ENCODE peak calls at places on chromosomes 7 and 10, in ten cellular contexts. One of them, this sample, is unnamed.

GRCh38 chr10:97704341-97704740 is 9.2 kb upstream of the MARVELD1 start:
- DNase-seq in body of pancreas: no peak
- DNase-seq in colonic mucosa: no peak
- DNase-seq in cardiac fibroblast: no peak
- DNase-seq in brain microvascular endothelial cell: no peak
- DNase-seq in astrocyte of the spinal cord: no peak
- DNase-seq in lower lobe of right lung: no peak
- DNase-seq in CD4-positive, alpha-beta memory T cell: no peak
- DNase-seq in epithelial cell of esophagus: no peak
- DNase-seq in tibial artery: no peak
- DNase-seq in this sample: no peak

GRCh38 chr10:93313798-93314197 is 168.3 kb downstream of the MYOF start:
- DNase-seq in brain microvascular endothelial cell: peak; percentile 16
- DNase-seq in cardiac fibroblast: peak; percentile 38
- DNase-seq in colonic mucosa: no peak
- DNase-seq in CD4-positive, alpha-beta memory T cell: no peak
- DNase-seq in body of pancreas: no peak
- DNase-seq in tibial artery: no peak
- DNase-seq in epithelial cell of esophagus: no peak
- DNase-seq in lower lobe of right lung: no peak
- DNase-seq in astrocyte of the spinal cord: peak; percentile 37
- DNase-seq in this sample: no peak

GRCh38 chr10:132180736-132181135 is 6.0 kb upstream of the DPYSL4 start:
- DNase-seq in lower lobe of right lung: no peak
- DNase-seq in astrocyte of the spinal cord: no peak
- DNase-seq in epithelial cell of esophagus: no peak
- DNase-seq in body of pancreas: no peak
- DNase-seq in cardiac fibroblast: no peak
- DNase-seq in colonic mucosa: no peak
- DNase-seq in CD4-positive, alpha-beta memory T cell: no peak
- DNase-seq in tibial artery: no peak
- DNase-seq in brain microvascular endothelial cell: no peak
- DNase-seq in this sample: no peak

GRCh38 chr7:17311952-17312351 is 13.5 kb downstream of the AHR start:
- DNase-seq in brain microvascular endothelial cell: no peak
- DNase-seq in astrocyte of the spinal cord: no peak
- DNase-seq in CD4-positive, alpha-beta memory T cell: no peak
- DNase-seq in lower lobe of right lung: no peak
- DNase-seq in tibial artery: no peak
- DNase-seq in colonic mucosa: no peak
- DNase-seq in cardiac fibroblast: no peak
- DNase-seq in body of pancreas: no peak
- DNase-seq in epithelial cell of esophagus: no peak
- DNase-seq in this sample: no peak

GRCh38 chr10:54800677-54801480 is at the start of gene PCDH15:
- DNase-seq in tibial artery: no peak
- DNase-seq in colonic mucosa: no peak
- DNase-seq in cardiac fibroblast: no peak
- DNase-seq in lower lobe of right lung: no peak
- DNase-seq in body of pancreas: peak; percentile 12
- DNase-seq in CD4-positive, alpha-beta memory T cell: no peak
- DNase-seq in brain microvascular endothelial cell: no peak
- DNase-seq in astrocyte of the spinal cord: peak; percentile 35
- DNase-seq in epithelial cell of esophagus: peak; percentile 63
- DNase-seq in this sample: peak; percentile 31

GRCh38 chr10:73113543-73113942 is 3.3 kb downstream of the NUDT13 start:
- DNase-seq in CD4-positive, alpha-beta memory T cell: no peak
- DNase-seq in epithelial cell of esophagus: peak; percentile 40
- DNase-seq in body of pancreas: no peak
- DNase-seq in cardiac fibroblast: peak; percentile 60
- DNase-seq in brain microvascular endothelial cell: no peak
- DNase-seq in lower lobe of right lung: no peak
- DNase-seq in colonic mucosa: no peak
- DNase-seq in tibial artery: no peak
- DNase-seq in astrocyte of the spinal cord: no peak
- DNase-seq in this sample: peak; percentile 68

GRCh38 chr7:15140431-15140830 is 237.9 kb upstream of the DGKB start:
- DNase-seq in cardiac fibroblast: no peak
- DNase-seq in CD4-positive, alpha-beta memory T cell: no peak
- DNase-seq in tibial artery: no peak
- DNase-seq in brain microvascular endothelial cell: no peak
- DNase-seq in body of pancreas: no peak
- DNase-seq in astrocyte of the spinal cord: no peak
- DNase-seq in lower lobe of right lung: no peak
- DNase-seq in colonic mucosa: no peak
- DNase-seq in epithelial cell of esophagus: no peak
- DNase-seq in this sample: no peak

GRCh38 chr7:155860840-155861479 is 48.7 kb upstream of the SHH start:
- DNase-seq in tibial artery: peak; percentile 63
- DNase-seq in colonic mucosa: peak; percentile 39
- DNase-seq in CD4-positive, alpha-beta memory T cell: no peak
- DNase-seq in body of pancreas: peak; percentile 57
- DNase-seq in astrocyte of the spinal cord: peak; percentile 52
- DNase-seq in brain microvascular endothelial cell: no peak
- DNase-seq in epithelial cell of esophagus: peak; percentile 67
- DNase-seq in lower lobe of right lung: peak; percentile 86
- DNase-seq in cardiac fibroblast: peak; percentile 49
- DNase-seq in this sample: peak; percentile 65

GRCh38 chr7:1357601-1358271 is 101.5 kb downstream of the MICALL2 start:
- DNase-seq in brain microvascular endothelial cell: no peak
- DNase-seq in CD4-positive, alpha-beta memory T cell: no peak
- DNase-seq in colonic mucosa: no peak
- DNase-seq in epithelial cell of esophagus: no peak
- DNase-seq in lower lobe of right lung: peak; percentile 32
- DNase-seq in body of pancreas: no peak
- DNase-seq in astrocyte of the spinal cord: no peak
- DNase-seq in cardiac fibroblast: no peak
- DNase-seq in tibial artery: no peak
- DNase-seq in this sample: no peak

GRCh38 chr10:35555962-35556930 is 48.9 kb upstream of the GJD4 start:
- DNase-seq in tibial artery: no peak
- DNase-seq in body of pancreas: no peak
- DNase-seq in brain microvascular endothelial cell: no peak
- DNase-seq in colonic mucosa: no peak
- DNase-seq in CD4-positive, alpha-beta memory T cell: no peak
- DNase-seq in astrocyte of the spinal cord: no peak
- DNase-seq in lower lobe of right lung: no peak
- DNase-seq in cardiac fibroblast: no peak
- DNase-seq in epithelial cell of esophagus: peak; percentile 22
- DNase-seq in this sample: no peak

GRCh38 chr10:89312973-89313372 is 11.1 kb downstream of the IFIT2 start:
- DNase-seq in CD4-positive, alpha-beta memory T cell: no peak
- DNase-seq in colonic mucosa: no peak
- DNase-seq in astrocyte of the spinal cord: no peak
- DNase-seq in cardiac fibroblast: no peak
- DNase-seq in tibial artery: no peak
- DNase-seq in lower lobe of right lung: no peak
- DNase-seq in brain microvascular endothelial cell: no peak
- DNase-seq in body of pancreas: no peak
- DNase-seq in epithelial cell of esophagus: peak; percentile 25
- DNase-seq in this sample: no peak
- H3K4me3 ChIP-seq in CD4-positive, alpha-beta memory T cell: no peak overlapping the region
- H3K4me3 ChIP-seq in colonic mucosa: no peak overlapping the region
- H3K4me3 ChIP-seq in astrocyte of the spinal cord: no peak overlapping the region
- H3K4me3 ChIP-seq in cardiac fibroblast: no peak overlapping the region
- H3K4me3 ChIP-seq in tibial artery: no peak overlapping the region
- H3K4me3 ChIP-seq in lower lobe of right lung: no peak overlapping the region
- H3K4me3 ChIP-seq in brain microvascular endothelial cell: no peak overlapping the region
- H3K4me3 ChIP-seq in body of pancreas: no peak overlapping the region
- H3K4me3 ChIP-seq in epithelial cell of esophagus: no peak overlapping the region
- H3K4me3 ChIP-seq in this sample: no peak overlapping the region

GRCh38 chr10:11261143-11261542 is 243.5 kb downstream of the CELF2 start:
- DNase-seq in astrocyte of the spinal cord: no peak
- DNase-seq in body of pancreas: no peak
- DNase-seq in brain microvascular endothelial cell: no peak
- DNase-seq in lower lobe of right lung: no peak
- DNase-seq in tibial artery: no peak
- DNase-seq in colonic mucosa: no peak
- DNase-seq in cardiac fibroblast: no peak
- DNase-seq in epithelial cell of esophagus: no peak
- DNase-seq in CD4-positive, alpha-beta memory T cell: no peak
- DNase-seq in this sample: no peak

GRCh38 chr10:11263039-11263345 is 245.3 kb downstream of the CELF2 start:
- DNase-seq in tibial artery: no peak
- DNase-seq in CD4-positive, alpha-beta memory T cell: no peak
- DNase-seq in brain microvascular endothelial cell: no peak
- DNase-seq in colonic mucosa: no peak
- DNase-seq in cardiac fibroblast: no peak
- DNase-seq in epithelial cell of esophagus: no peak
- DNase-seq in astrocyte of the spinal cord: no peak
- DNase-seq in body of pancreas: no peak
- DNase-seq in lower lobe of right lung: no peak
- DNase-seq in this sample: no peak

GRCh38 chr10:11263767-11264166 is 246.1 kb downstream of the CELF2 start:
- DNase-seq in cardiac fibroblast: no peak
- DNase-seq in astrocyte of the spinal cord: no peak
- DNase-seq in epithelial cell of esophagus: no peak
- DNase-seq in lower lobe of right lung: no peak
- DNase-seq in body of pancreas: no peak
- DNase-seq in brain microvascular endothelial cell: no peak
- DNase-seq in tibial artery: no peak
- DNase-seq in colonic mucosa: no peak
- DNase-seq in CD4-positive, alpha-beta memory T cell: no peak
- DNase-seq in this sample: no peak

GRCh38 chr10:11261687-11262086 is 244.0 kb downstream of the CELF2 start:
- DNase-seq in body of pancreas: peak; percentile 67
- DNase-seq in tibial artery: no peak
- DNase-seq in epithelial cell of esophagus: no peak
- DNase-seq in cardiac fibroblast: no peak
- DNase-seq in CD4-positive, alpha-beta memory T cell: no peak
- DNase-seq in astrocyte of the spinal cord: no peak
- DNase-seq in lower lobe of right lung: no peak
- DNase-seq in brain microvascular endothelial cell: no peak
- DNase-seq in colonic mucosa: no peak
- DNase-seq in this sample: no peak

GRCh38 chr10:11262210-11263038 is 244.8 kb downstream of the CELF2 start:
- DNase-seq in epithelial cell of esophagus: no peak
- DNase-seq in brain microvascular endothelial cell: no peak
- DNase-seq in cardiac fibroblast: no peak
- DNase-seq in lower lobe of right lung: no peak
- DNase-seq in CD4-positive, alpha-beta memory T cell: no peak
- DNase-seq in body of pancreas: no peak
- DNase-seq in colonic mucosa: no peak
- DNase-seq in astrocyte of the spinal cord: no peak
- DNase-seq in tibial artery: no peak
- DNase-seq in this sample: no peak
- H3K4me3 ChIP-seq in epithelial cell of esophagus: no peak overlapping the region
- H3K4me3 ChIP-seq in brain microvascular endothelial cell: no peak overlapping the region
- H3K4me3 ChIP-seq in cardiac fibroblast: no peak overlapping the region
- H3K4me3 ChIP-seq in lower lobe of right lung: no peak overlapping the region
- H3K4me3 ChIP-seq in CD4-positive, alpha-beta memory T cell: no peak overlapping the region
- H3K4me3 ChIP-seq in body of pancreas: no peak overlapping the region
- H3K4me3 ChIP-seq in colonic mucosa: no peak overlapping the region
- H3K4me3 ChIP-seq in astrocyte of the spinal cord: no peak overlapping the region
- H3K4me3 ChIP-seq in tibial artery: no peak overlapping the region
- H3K4me3 ChIP-seq in this sample: no peak overlapping the region

DNA sequence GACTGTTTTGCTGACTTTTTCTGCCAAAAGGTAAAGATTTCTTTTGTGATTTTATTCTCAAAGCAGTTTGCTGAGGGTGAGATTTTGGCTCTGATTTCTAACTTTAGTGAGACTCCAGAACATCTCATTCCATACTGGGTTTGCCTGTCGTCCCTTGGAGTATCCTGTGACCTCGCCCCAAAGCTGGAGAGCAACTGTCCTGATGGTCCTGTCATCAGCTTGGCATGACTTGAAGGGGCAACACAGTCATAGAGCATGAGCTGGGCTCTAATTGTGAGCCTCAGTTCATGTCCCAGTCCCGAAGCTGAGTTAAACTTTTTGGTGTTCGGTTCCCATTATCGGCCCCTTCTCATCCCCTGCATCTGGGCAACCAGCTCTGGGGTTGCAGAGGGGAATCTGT is 23.4 kb downstream of the C10orf90 start:
- DNase-seq in brain microvascular endothelial cell: no peak
- DNase-seq in colonic mucosa: no peak
- DNase-seq in cardiac fibroblast: no peak
- DNase-seq in epithelial cell of esophagus: no peak
- DNase-seq in lower lobe of right lung: no peak
- DNase-seq in astrocyte of the spinal cord: no peak
- DNase-seq in tibial artery: no peak
- DNase-seq in body of pancreas: no peak
- DNase-seq in CD4-positive, alpha-beta memory T cell: no peak
- DNase-seq in this sample: no peak
- H3K4me3 ChIP-seq in brain microvascular endothelial cell: no peak overlapping the region
- H3K4me3 ChIP-seq in colonic mucosa: no peak overlapping the region
- H3K4me3 ChIP-seq in cardiac fibroblast: no peak overlapping the region
- H3K4me3 ChIP-seq in epithelial cell of esophagus: no peak overlapping the region
- H3K4me3 ChIP-seq in lower lobe of right lung: no peak overlapping the region
- H3K4me3 ChIP-seq in astrocyte of the spinal cord: no peak overlapping the region
- H3K4me3 ChIP-seq in tibial artery: no peak overlapping the region
- H3K4me3 ChIP-seq in body of pancreas: no peak overlapping the region
- H3K4me3 ChIP-seq in CD4-positive, alpha-beta memory T cell: no peak overlapping the region
- H3K4me3 ChIP-seq in this sample: no peak overlapping the region

DNA sequence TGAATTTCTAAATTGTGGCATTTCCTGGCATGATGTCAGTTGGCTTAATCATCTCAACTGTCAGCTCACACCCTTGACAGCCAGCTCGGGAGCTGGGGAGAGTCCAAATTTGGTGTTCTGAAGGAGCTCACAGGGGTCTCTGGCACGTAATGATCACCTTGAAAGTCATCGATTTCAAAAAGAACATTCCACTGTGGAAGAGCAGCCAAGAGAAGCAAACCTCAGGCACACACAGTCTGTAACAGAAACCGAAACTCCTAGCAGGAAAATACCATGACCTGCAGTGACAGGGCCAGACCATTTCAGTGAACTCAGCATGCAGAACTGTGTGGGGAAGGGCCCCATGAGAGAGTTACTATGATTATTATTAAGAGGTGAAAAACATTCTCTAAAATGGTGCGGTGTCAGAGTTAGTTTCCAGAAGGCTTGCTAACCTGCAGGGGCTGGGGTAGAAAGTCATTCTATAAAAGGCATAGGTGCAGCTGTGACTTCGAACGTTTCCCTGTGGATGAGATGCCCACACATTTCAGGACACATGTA is 26.4 kb upstream of the KLF6 start:
- DNase-seq in epithelial cell of esophagus: peak; percentile 97
- DNase-seq in CD4-positive, alpha-beta memory T cell: peak; percentile 66
- DNase-seq in colonic mucosa: no peak
- DNase-seq in brain microvascular endothelial cell: peak; percentile 80
- DNase-seq in tibial artery: no peak
- DNase-seq in lower lobe of right lung: no peak
- DNase-seq in astrocyte of the spinal cord: peak; percentile 93
- DNase-seq in body of pancreas: peak; percentile 62
- DNase-seq in cardiac fibroblast: peak; percentile 90
- DNase-seq in this sample: peak; percentile 89
- H3K4me3 ChIP-seq in epithelial cell of esophagus: no peak overlapping the region
- H3K4me3 ChIP-seq in CD4-positive, alpha-beta memory T cell: peak overlapping the region; percentile 1
- H3K4me3 ChIP-seq in colonic mucosa: no peak overlapping the region
- H3K4me3 ChIP-seq in brain microvascular endothelial cell: no peak overlapping the region
- H3K4me3 ChIP-seq in tibial artery: no peak overlapping the region
- H3K4me3 ChIP-seq in lower lobe of right lung: peak overlapping the region; percentile 19
- H3K4me3 ChIP-seq in astrocyte of the spinal cord: no peak overlapping the region
- H3K4me3 ChIP-seq in body of pancreas: no peak overlapping the region
- H3K4me3 ChIP-seq in cardiac fibroblast: no peak overlapping the region
- H3K4me3 ChIP-seq in this sample: no peak overlapping the region

DNA sequence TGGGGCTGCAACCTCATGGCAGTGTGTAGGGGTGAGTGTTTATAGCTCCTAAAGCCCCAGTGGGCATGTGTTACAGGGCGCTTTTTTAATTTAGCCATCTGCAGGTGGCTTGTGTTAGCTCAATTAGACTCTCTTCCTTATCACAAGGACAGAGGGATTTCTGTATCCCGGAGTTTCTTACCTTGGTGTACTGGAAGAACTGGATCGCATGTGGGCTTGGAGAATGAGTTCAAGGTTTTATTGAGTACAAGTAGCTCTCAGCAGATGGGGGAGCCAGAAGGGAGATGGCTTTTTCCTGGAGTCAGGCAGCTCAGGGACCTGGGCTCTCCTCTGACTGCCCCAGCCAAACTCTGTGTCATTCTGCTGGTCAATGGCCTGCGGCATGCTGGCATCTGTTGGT is 153.5 kb upstream of the C7orf33 start:
- DNase-seq in CD4-positive, alpha-beta memory T cell: no peak
- DNase-seq in epithelial cell of esophagus: no peak
- DNase-seq in colonic mucosa: no peak
- DNase-seq in lower lobe of right lung: no peak
- DNase-seq in body of pancreas: no peak
- DNase-seq in brain microvascular endothelial cell: no peak
- DNase-seq in tibial artery: no peak
- DNase-seq in astrocyte of the spinal cord: no peak
- DNase-seq in cardiac fibroblast: no peak
- DNase-seq in this sample: no peak
- H3K4me3 ChIP-seq in CD4-positive, alpha-beta memory T cell: no peak overlapping the region
- H3K4me3 ChIP-seq in epithelial cell of esophagus: no peak overlapping the region
- H3K4me3 ChIP-seq in colonic mucosa: no peak overlapping the region
- H3K4me3 ChIP-seq in lower lobe of right lung: no peak overlapping the region
- H3K4me3 ChIP-seq in body of pancreas: no peak overlapping the region
- H3K4me3 ChIP-seq in brain microvascular endothelial cell: no peak overlapping the region
- H3K4me3 ChIP-seq in tibial artery: no peak overlapping the region
- H3K4me3 ChIP-seq in astrocyte of the spinal cord: no peak overlapping the region
- H3K4me3 ChIP-seq in cardiac fibroblast: no peak overlapping the region
- H3K4me3 ChIP-seq in this sample: no peak overlapping the region

This sample was measured in fibroblast of mammary gland.